ENCODE peak calls at places on chromosomes 4 and X, in ten cellular contexts. L is IMR-90, X is progenitor cell of endocrine pancreas, S is endothelial cell, T is left lung, O is H9, Q is mucosa of descending colon, D is mammary epithelial cell, Y is neural crest cell, V is pancreas. E is an unnamed sample.

GRCh38 chrX:95949588-95949987 is 735.1 kb upstream of the DIAPH2 start:
- DNase-seq in Y (no peak), T (no peak), Q (no peak), L (no peak), X (no peak), V (no peak), O (no peak), S (no peak), D (no peak), E (no peak)

GRCh38 chr4:1216869-1217294 is 32.0 kb downstream of the CTBP1 start:
- DNase-seq in T (peak), L (no peak), V (no peak), S (no peak), X (no peak), Y (no peak), O (no peak), D (no peak), Q (peak), E (no peak)

GRCh38 chrX:23904096-23904495 is 3.6 kb downstream of the APOO start:
- DNase-seq in Y (no peak), X (no peak), V (no peak), O (peak), Q (no peak), S (no peak), D (peak), T (no peak), L (peak), E (no peak)

GRCh38 chrX:148836741-148837140 is 336.3 kb downstream of the AFF2 start:
- DNase-seq in Q (no peak), T (no peak), V (no peak), X (no peak), O (no peak), S (no peak), D (no peak), L (no peak), Y (no peak), E (no peak)

GRCh38 chrX:23784487-23785301 is 1.7 kb downstream of the SAT1 start:
- DNase-seq in Y (no peak), O (no peak), Q (no peak), V (no peak), D (peak), T (no peak), S (no peak), X (no peak), L (peak), E (no peak)

GRCh38 chr4:175444512-175444911 is 367.6 kb downstream of the GPM6A start:
- DNase-seq in Q (no peak), D (no peak), T (no peak), S (no peak), L (no peak), Y (no peak), V (no peak), O (no peak), X (no peak), E (no peak)

GRCh38 chr4:140839888-140840790 is 84.0 kb upstream of the TBC1D9 start:
- DNase-seq in L (peak), T (no peak), S (no peak), D (no peak), X (no peak), Q (no peak), V (no peak), Y (no peak), O (no peak), E (no peak)

GRCh38 chr4:152727784-152728183 is 48.0 kb upstream of the TMEM154 start:
- DNase-seq in D (no peak), S (no peak), Y (no peak), O (no peak), X (no peak), V (no peak), L (no peak), T (no peak), Q (no peak), E (no peak)

GRCh38 chr4:36385951-36386561 is 104.6 kb downstream of the DTHD1 start:
- DNase-seq in V (no peak), Y (no peak), T (no peak), O (no peak), D (no peak), L (no peak), Q (no peak), S (peak), X (no peak), E (no peak)

GRCh38 chr4:16692021-16692420 is 206.4 kb downstream of the LDB2 start:
- DNase-seq in L (peak), Y (no peak), X (no peak), D (no peak), T (no peak), O (no peak), Q (no peak), V (no peak), S (no peak), E (no peak)

GRCh38 chr4:141329174-141329569 is 108.5 kb downstream of the ZNF330 start:
- DNase-seq in S (no peak), X (no peak), D (peak), Y (no peak), V (no peak), O (no peak), T (no peak), L (peak), Q (no peak), E (no peak)

DNA sequence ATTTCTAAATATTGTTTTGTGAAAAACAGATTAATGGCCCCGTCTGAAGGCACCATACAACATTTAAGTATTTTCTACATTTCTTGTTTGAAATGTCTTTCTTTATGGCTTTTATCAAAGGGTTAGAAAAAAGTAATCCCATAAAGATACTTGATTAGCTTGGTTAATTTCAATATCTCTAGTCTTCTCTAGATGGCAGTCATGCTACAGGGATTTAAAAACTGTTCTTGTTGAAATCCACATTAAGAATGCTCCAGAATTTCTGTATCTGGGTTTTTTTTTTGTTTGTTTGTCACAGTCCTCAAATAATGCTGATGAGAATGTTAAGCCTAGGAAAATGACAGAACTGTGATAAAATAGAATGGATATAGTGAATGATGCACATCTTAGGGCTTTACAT is 109.0 kb upstream of the AADAT start:
- DNase-seq in S (no peak), Q (no peak), T (no peak), O (no peak), L (no peak), Y (no peak), D (no peak), X (no peak), V (no peak), E (no peak)
- TF ChIP-seq CTCF in S (peak), Q (no peak), T (no peak), O (peak), L (peak), Y (peak), D (peak), X (peak), V (no peak), E (no peak)

GRCh38 chrX:66163849-66164401 is at the start of gene HEPH:
- DNase-seq in V (no peak), O (peak), X (no peak), T (no peak), S (peak), L (peak), Q (no peak), D (peak), Y (no peak), E (no peak)

GRCh38 chrX:66162331-66162822 is 1.7 kb upstream of the HEPH start:
- DNase-seq in X (no peak), T (no peak), L (no peak), Y (no peak), O (no peak), S (no peak), Q (peak), V (no peak), D (peak), E (no peak)

GRCh38 chrX:66164931-66165330 is 884 bp downstream of the HEPH start:
- DNase-seq in V (no peak), S (no peak), Y (no peak), L (no peak), T (no peak), Q (no peak), D (no peak), O (no peak), X (no peak), E (no peak)

GRCh38 chrX:66163447-66163846 is 600 bp upstream of the HEPH start:
- DNase-seq in Q (no peak), T (no peak), V (no peak), X (no peak), L (no peak), S (no peak), O (no peak), Y (no peak), D (no peak), E (no peak)

GRCh38 chrX:66164470-66164869 is 423 bp downstream of the HEPH start:
- DNase-seq in X (no peak), V (no peak), Q (no peak), L (no peak), D (peak), O (no peak), S (no peak), T (no peak), Y (no peak), E (no peak)
- TF ChIP-seq CTCF in X (no peak), V (no peak), Q (no peak), L (no peak), D (no peak), O (no peak), S (no peak), T (no peak), Y (no peak), E (no peak)

GRCh38 chrX:16664626-16665025 is 14.7 kb downstream of the S100G start:
- DNase-seq in L (no peak), Y (no peak), V (no peak), Q (no peak), D (no peak), O (no peak), S (no peak), X (no peak), T (no peak), E (no peak)
- TF ChIP-seq CTCF in L (no peak), Y (no peak), V (no peak), Q (no peak), D (no peak), O (peak), S (no peak), X (no peak), T (no peak), E (peak)

GRCh38 chrX:15853586-15854079 is 980 bp downstream of the AP1S2 start:
- DNase-seq in D (peak), O (no peak), Q (no peak), V (no peak), Y (no peak), T (no peak), X (no peak), S (no peak), L (no peak), E (no peak)

GRCh38 chrX:15854712-15855561 is at the start of gene AP1S2:
- DNase-seq in D (peak), Q (peak), X (peak), L (peak), Y (peak), V (peak), O (peak), T (peak), S (peak), E (peak)

GRCh38 chrX:15854080-15854655 is 445 bp downstream of the AP1S2 start:
- DNase-seq in O (peak), D (peak), V (peak), Y (peak), S (peak), L (no peak), T (peak), Q (peak), X (peak), E (peak)

GRCh38 chrX:15856580-15856979 is 2.0 kb upstream of the AP1S2 start:
- DNase-seq in X (no peak), O (no peak), V (no peak), Y (no peak), S (no peak), L (no peak), Q (no peak), D (no peak), T (no peak), E (no peak)

DNA sequence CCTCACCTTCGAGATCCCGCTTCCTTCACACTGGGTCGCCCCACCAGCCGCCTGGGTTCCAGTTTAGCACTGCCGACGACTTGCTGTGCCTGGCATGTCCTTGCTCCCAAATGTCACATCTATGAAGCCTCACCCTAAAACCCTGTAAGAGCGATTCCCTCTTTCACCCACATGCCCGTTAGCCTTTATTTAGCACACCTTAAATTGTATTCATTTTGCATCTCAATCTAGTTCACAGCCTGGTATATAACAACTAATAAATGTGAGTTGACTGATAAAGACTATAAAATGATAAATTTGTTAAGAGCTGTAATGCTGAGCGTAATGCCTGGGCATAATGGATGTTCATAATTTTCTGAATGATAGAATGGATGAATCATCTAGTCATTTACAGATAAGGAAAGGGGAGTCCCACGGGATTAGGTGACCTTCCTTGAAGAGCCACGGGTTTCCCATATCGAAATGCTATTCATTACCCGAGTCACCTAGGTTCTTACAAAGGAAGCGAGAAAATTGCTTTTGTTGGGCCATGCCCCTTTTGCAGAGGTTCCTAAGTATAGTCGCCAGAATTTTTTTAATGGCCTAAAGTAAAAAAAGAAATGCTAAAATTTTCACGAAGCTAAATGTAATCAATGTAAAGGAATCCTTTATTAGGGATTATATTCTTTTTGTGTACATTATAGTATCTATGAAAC is 1.1 kb upstream of the AP1S2 start:
- DNase-seq in O (no peak), Y (no peak), T (no peak), D (no peak), Q (no peak), L (no peak), X (no peak), S (no peak), V (no peak), E (no peak)
- TF ChIP-seq CTCF in O (no peak), Y (no peak), T (no peak), D (no peak), Q (no peak), L (no peak), X (no peak), S (no peak), V (no peak), E (no peak)

GRCh38 chrX:140034916-140035315 is 69.6 kb upstream of the CXorf66 start:
- DNase-seq in V (no peak), Q (no peak), Y (no peak), S (no peak), L (no peak), T (no peak), O (no peak), D (no peak), X (no peak), E (no peak)
- TF ChIP-seq CTCF in V (no peak), Q (no peak), Y (peak), S (peak), L (peak), T (no peak), O (peak), D (peak), X (peak), E (no peak)

DNA sequence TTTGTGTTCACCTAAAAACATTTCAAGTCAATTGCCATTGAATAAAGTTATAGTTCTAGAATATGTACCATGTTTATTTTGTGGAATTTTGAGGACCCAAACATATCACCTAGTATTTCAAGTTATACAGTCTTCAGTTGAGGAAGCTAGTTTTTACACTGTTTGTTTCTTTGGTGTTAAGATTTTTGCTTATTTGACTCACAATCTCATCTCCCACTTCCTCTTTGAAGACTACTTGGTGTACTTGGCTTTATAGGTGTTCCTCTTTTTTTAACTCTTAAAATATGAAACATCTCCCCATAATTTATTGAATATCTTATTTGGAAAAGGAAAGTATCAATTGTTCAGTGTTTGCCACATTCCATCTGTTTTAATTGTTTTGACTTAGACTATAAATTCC is 675.4 kb downstream of the RAPGEF2 start:
- DNase-seq in L (no peak), S (no peak), V (no peak), O (no peak), D (no peak), T (no peak), Q (no peak), Y (no peak), X (no peak), E (no peak)
- TF ChIP-seq CTCF in L (no peak), S (no peak), V (no peak), O (no peak), D (no peak), T (no peak), Q (no peak), Y (no peak), X (no peak), E (no peak)